ENCODE peak calls at places on chromosomes 11 and 22, in four cellular contexts. K is B cell, O is fibroblast of mammary gland, M is stomach. D is an unnamed sample.

GRCh38 chr11:1546536-1547466 is 25.3 kb downstream of the DUSP8 start:
- DNase-seq in K (peak), O (no peak), M (peak), D (no peak)

GRCh38 chr11:94732617-94733292 is 35.4 kb upstream of the AMOTL1 start:
- DNase-seq in K (no peak), O (peak), M (no peak), D (peak)

GRCh38 chr11:55357560-55358184 is 10.1 kb upstream of the OR4A15 start:
- DNase-seq in K (no peak), O (no peak), M (no peak), D (no peak)

GRCh38 chr11:35114901-35115687 is 23.9 kb upstream of the CD44 start:
- DNase-seq in K (peak), O (no peak), M (no peak), D (no peak)

GRCh38 chr11:103920449-103920848 is 116.0 kb upstream of the DDI1 start:
- DNase-seq in K (no peak), O (peak), M (no peak), D (peak)

GRCh38 chr11:3642071-3642951 is 519 bp upstream of the ART5 start:
- DNase-seq in K (peak), O (peak), M (peak), D (peak)

GRCh38 chr11:129223701-129224149 is 31.6 kb upstream of the ARHGAP32 start:
- DNase-seq in K (no peak), O (peak), M (no peak), D (no peak)

GRCh38 chr22:49328630-49329405 is 498.9 kb downstream of the BRD1 start:
- DNase-seq in K (no peak), O (no peak), M (peak), D (no peak)

GRCh38 chr22:35322893-35323292 is 23.2 kb downstream of the TOM1 start:
- DNase-seq in K (no peak), O (no peak), M (no peak), D (no peak)

GRCh38 chr11:122910775-122911174 is 28.2 kb downstream of the JHY start:
- DNase-seq in K (no peak), O (peak), M (no peak), D (peak)
- TF ChIP-seq CTCF in K (no peak), O (peak), M (no peak), D (peak)

DNA sequence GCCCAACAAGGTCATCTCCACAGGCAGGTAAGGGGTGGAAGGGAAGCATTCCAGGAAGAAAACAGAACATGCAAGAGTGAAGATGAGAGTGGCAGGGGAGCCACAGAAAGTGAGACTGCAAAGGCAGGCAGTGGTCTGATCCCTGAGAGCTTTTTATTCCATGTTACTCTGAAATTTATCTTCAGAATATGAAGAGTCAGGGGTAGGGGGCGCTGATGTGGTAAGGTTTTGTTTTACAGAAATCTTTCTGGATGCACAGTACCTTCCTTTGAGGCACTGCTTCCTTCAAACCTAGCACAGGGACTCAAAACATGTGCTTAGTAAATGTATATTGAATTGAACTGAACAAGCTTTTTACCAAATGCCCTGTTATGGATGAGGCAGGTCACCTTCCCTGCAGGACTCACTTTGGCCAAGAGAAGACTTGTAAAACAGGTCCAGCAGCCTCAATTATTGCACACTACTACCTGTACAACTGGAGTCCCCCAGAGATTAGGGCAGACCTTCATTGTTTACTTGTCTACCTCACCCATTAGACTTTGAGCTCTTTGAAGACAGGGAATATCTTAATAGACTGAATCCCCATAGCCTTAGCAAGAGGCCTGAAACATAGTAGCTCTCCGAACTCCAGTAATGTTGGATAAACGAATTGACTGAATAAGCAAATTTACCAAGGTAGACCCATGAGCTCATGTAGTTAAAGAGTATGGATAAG is 2.2 kb downstream of the PAK1 start:
- DNase-seq in K (no peak), O (no peak), M (peak), D (no peak)
- TF ChIP-seq CTCF in K (peak), O (peak), M (no peak), D (peak)

GRCh38 chr11:78419327-78419726 is 1.7 kb upstream of the GAB2 start:
- DNase-seq in K (no peak), O (peak), M (peak), D (peak)

GRCh38 chr11:78417888-78418583 is 416 bp upstream of the GAB2 start:
- DNase-seq in K (peak), O (peak), M (peak), D (peak)

GRCh38 chr11:78420255-78420764 is 2.7 kb upstream of the GAB2 start:
- DNase-seq in K (peak), O (peak), M (peak), D (peak)

GRCh38 chr11:78417175-78417887 is at the start of gene GAB2:
- DNase-seq in K (no peak), O (no peak), M (peak), D (no peak)

DNA sequence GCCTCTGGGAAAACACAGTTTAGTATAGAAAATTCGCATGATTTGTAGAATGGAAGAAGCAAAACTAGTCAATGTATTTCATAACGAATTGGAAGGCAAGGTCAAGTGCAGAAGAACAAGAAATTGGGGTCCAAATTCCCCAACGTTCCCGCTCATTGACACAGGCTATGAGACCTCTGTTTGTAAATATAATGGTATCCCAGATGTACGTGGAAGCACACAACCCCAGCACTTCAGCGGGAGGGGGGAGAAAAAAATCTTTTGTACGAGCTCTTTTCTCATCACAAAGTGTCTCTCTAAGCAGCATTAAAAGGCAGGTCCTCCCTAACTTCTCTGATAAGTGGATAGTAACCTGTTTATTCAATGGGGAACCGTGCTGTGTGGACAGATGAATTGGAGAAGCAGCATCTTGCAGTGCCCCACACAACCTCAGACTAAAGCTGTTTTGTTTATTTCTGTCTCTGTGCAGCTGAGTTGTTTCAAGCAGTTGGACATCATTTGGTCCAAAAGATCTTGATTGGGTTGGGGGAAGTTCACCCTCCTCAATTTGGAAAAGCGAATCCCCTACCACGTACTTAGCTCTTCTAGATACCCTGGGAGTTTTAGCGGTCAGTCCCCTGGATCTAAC is 1.1 kb upstream of the GAB2 start:
- DNase-seq in K (no peak), O (peak), M (no peak), D (no peak)
- TF ChIP-seq CTCF in K (no peak), O (no peak), M (no peak), D (no peak)

GRCh38 chr11:123475478-123475877 is 45.4 kb downstream of the GRAMD1B start:
- DNase-seq in K (no peak), O (peak), M (no peak), D (peak)
- TF ChIP-seq CTCF in K (no peak), O (peak), M (no peak), D (peak)

DNA sequence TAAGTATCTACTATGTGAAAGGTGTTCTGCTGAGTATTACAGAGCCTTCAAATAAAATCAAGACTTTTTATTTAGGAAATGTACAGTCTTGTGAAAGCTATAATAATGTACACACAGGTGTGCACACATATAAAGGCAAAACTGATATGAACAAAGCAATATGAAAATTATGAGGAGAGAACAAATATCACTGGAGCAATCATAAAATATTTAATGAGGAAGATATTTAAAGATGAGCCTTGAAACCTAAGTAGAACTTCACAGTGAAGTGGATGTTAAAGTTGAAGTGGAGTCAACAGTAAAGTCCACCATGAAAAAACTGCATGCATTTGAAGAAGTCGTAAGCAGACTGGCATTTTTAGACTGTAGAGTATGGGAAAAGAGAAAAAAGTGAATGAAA is 18.5 kb downstream of the OR51F1 start:
- DNase-seq in K (no peak), O (no peak), M (no peak), D (no peak)
- TF ChIP-seq CTCF in K (no peak), O (no peak), M (no peak), D (no peak)

DNA sequence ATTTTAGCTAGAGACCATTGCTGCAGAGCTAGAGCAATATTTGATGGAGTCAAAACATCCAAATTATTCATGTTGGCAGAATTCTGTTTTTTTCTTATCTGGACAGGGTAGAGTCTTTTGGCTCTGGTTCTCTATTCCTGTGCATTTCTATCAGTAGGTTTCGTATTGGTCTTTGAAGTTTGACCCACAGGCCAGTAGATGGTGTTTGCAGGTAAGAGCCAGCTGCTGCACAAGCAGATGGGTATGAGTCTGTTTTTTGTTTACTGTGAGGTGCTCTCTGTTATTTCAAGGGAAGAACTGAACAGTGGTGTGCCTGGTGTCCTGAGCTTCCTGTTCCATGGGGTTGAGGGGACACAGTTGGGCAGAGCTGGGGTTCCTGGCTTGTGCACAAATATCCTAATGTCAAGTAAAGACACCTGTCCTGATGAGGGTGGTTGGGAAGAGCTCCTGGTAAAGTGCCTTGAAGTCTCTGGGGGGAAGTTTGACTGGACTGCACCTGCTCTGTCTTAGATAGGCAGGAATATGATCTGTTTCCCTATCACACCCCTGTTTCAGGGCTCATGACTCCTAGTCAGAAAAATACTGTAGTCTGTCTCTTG is 34.0 kb upstream of the SLC22A25 start:
- DNase-seq in K (no peak), O (no peak), M (no peak), D (no peak)
- TF ChIP-seq CTCF in K (no peak), O (no peak), M (no peak), D (no peak)

D was measured in astrocyte of the spinal cord.